ENCODE peak calls at places on chromosomes 7 and 10, in ten cellular contexts. I is cardiac muscle cell; U is heart right ventricle; B is GM23248; L is Peyer's patch; T is CD4-positive, CD25-positive, alpha-beta regulatory T cell; V is right lobe of liver; A is lung; Q is hepatocyte; X is GM12878. W is an unnamed sample.

GRCh38 chr10:501596-501995 is 187.9 kb downstream of the DIP2C start:
- DNase-seq in I (peak; percentile 38), U (no peak), B (no peak), L (peak; percentile 36), T (no peak), V (no peak), A (no peak), Q (no peak), X (no peak), W (no peak)

GRCh38 chr7:29811597-29811996 is 5.3 kb downstream of the WIPF3 start:
- DNase-seq in I (no peak), U (no peak), B (no peak), L (no peak), T (no peak), V (no peak), A (no peak), Q (peak; percentile 35), X (no peak), W (no peak)

GRCh38 chr10:12719365-12719764 is 282.1 kb downstream of the CCDC3 start:
- DNase-seq in I (peak; percentile 61), U (no peak), B (peak; percentile 56), L (peak; percentile 59), T (no peak), V (no peak), A (peak; percentile 33), Q (no peak), X (no peak), W (peak; percentile 78)

GRCh38 chr10:784759-785538 is 95.5 kb upstream of the DIP2C start:
- DNase-seq in I (peak; percentile 67), U (peak; percentile 33), B (peak; percentile 96), L (peak; percentile 69), T (no peak), V (peak; percentile 44), A (peak; percentile 52), Q (peak; percentile 86), X (no peak), W (peak; percentile 54)

GRCh38 chr7:11753441-11753840 is 78.6 kb downstream of the THSD7A start:
- DNase-seq in I (peak; percentile 3), U (no peak), B (no peak), L (no peak), T (no peak), V (no peak), A (no peak), Q (no peak), X (no peak), W (no peak)

GRCh38 chr10:63083904-63084689 is 49.0 kb upstream of the NRBF2 start:
- DNase-seq in I (peak; percentile 94), U (peak; percentile 61), B (peak; percentile 87), L (peak; percentile 74), T (no peak), V (peak; percentile 74), A (peak; percentile 48), Q (peak; percentile 76), X (peak; percentile 38), W (peak; percentile 69)

GRCh38 chr7:29976265-29976664 is 13.3 kb downstream of the SCRN1 start:
- DNase-seq in I (peak; percentile 62), U (no peak), B (peak; percentile 22), L (no peak), T (no peak), V (no peak), A (no peak), Q (no peak), X (no peak), W (no peak)

GRCh38 chr7:22356855-22357310 is at the start of gene RAPGEF5:
- DNase-seq in I (no peak), U (no peak), B (peak; percentile 51), L (peak; percentile 64), T (no peak), V (peak; percentile 85), A (no peak), Q (peak; percentile 80), X (no peak), W (no peak)

GRCh38 chr7:45712872-45713668 is 138.9 kb downstream of the ADCY1 start:
- DNase-seq in I (no peak), U (no peak), B (no peak), L (no peak), T (no peak), V (peak; percentile 28), A (peak; percentile 17), Q (peak; percentile 3), X (no peak), W (no peak)

GRCh38 chr7:158655931-158656441 is 48.6 kb downstream of the NCAPG2 start:
- DNase-seq in I (no peak), U (no peak), B (no peak), L (no peak), T (peak; percentile 13), V (no peak), A (no peak), Q (no peak), X (peak; percentile 91), W (no peak)

GRCh38 chr7:21135437-21135836 is 292.4 kb upstream of the SP4 start:
- DNase-seq in I (no peak), U (no peak), B (no peak), L (no peak), T (no peak), V (no peak), A (no peak), Q (peak; percentile 8), X (no peak), W (no peak)

GRCh38 chr10:32253300-32253699 is 93.7 kb downstream of the EPC1 start:
- DNase-seq in I (no peak), U (no peak), B (peak; percentile 73), L (peak; percentile 77), T (no peak), V (no peak), A (no peak), Q (peak; percentile 67), X (no peak), W (no peak)

GRCh38 chr10:29689001-29689400 is 54.2 kb upstream of the SVIL start:
- DNase-seq in I (peak; percentile 66), U (no peak), B (peak; percentile 80), L (no peak), T (no peak), V (no peak), A (no peak), Q (no peak), X (no peak), W (no peak)

GRCh38 chr7:89334785-89335184 is 539.2 kb upstream of the TEX47 start:
- DNase-seq in I (no peak), U (no peak), B (no peak), L (no peak), T (no peak), V (no peak), A (no peak), Q (no peak), X (no peak), W (no peak)

GRCh38 chr7:123748171-123748733 is 551 bp downstream of the WASL start:
- DNase-seq in I (peak; percentile 45), U (peak; percentile 23), B (peak; percentile 76), L (peak; percentile 71), T (no peak), V (peak; percentile 55), A (no peak), Q (peak; percentile 68), X (no peak), W (peak; percentile 70)

GRCh38 chr10:110077436-110078120 is 69.8 kb downstream of the ADD3 start:
- DNase-seq in I (peak; percentile 79), U (no peak), B (peak; percentile 81), L (no peak), T (no peak), V (no peak), A (no peak), Q (no peak), X (no peak), W (no peak)

GRCh38 chr7:83850941-83851340 is 202.0 kb upstream of the SEMA3E start:
- DNase-seq in I (no peak), U (no peak), B (no peak), L (no peak), T (no peak), V (no peak), A (no peak), Q (no peak), X (no peak), W (no peak)

GRCh38 chr10:49080965-49081364 is 34.4 kb downstream of the VSTM4 start:
- DNase-seq in I (no peak), U (no peak), B (no peak), L (no peak), T (no peak), V (peak; percentile 92), A (no peak), Q (no peak), X (no peak), W (no peak)
- H3K27me3 ChIP-seq in I (no peaks in the 10 kb centered on the region), U (no peaks in the 10 kb centered on the region), B (no peaks in the 10 kb centered on the region), L (no peaks in the 10 kb centered on the region), T (no peaks in the 10 kb centered on the region), V (no peaks in the 10 kb centered on the region), A (no peaks in the 10 kb centered on the region), Q (no peaks in the 10 kb centered on the region), X (no peaks in the 10 kb centered on the region), W (no peaks in the 10 kb centered on the region)

DNA sequence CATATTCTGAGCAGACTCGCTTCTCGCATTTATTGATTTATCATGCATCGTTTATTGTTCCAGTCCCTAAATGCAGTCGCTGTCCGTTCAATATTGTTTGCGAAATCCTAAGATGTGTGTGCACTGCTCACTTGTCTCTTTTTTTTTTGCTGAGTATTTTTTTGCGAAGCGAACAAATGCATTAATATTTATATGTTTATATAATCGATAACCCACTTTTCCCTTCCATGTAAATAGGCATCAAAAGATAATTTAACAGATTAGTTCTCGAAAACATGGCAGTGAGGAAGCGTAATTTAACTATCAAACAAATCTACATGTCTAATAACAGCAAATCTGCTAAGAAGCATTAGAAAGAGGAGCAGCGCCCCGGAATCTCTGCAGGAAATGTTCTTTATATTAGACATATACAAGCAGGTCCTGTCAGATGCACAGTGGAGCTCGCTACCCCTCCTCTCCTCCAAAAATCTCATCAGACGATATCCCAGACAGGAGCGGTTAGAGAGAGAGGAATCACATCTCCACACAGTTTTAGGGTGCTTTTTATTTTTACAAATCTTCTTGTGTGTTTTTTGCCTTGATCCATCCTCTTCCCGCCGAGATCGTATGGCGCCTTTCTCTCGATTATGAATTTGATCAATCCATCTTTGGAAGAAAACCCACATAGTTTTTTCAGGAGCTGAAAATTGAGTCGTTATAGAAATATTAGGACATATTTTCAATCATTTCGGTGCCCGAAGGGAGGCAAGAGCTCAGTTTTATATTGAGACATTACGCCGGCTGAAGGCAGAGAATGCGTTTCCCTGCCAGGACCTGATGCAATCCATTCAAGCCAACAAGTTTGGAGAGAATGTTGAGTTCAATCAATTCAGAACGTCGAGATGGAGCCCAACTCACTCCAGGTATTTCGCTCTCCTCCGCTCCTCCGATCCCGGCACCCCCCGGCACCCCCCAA is at the start of gene ARID5B:
- DNase-seq in I (peak; percentile 77), U (peak; percentile 54), B (peak; percentile 83), L (peak; percentile 86), T (peak; percentile 38), V (peak; percentile 67), A (peak; percentile 37), Q (peak; percentile 67), X (no peak), W (no peak)
- H3K4me1 ChIP-seq in I (peaks cover 3% of the 10 kb centered on the region), U (peaks cover 6% of the 10 kb centered on the region), B (peaks cover 37% of the 10 kb centered on the region), L (peaks cover 12% of the 10 kb centered on the region), T (peaks cover 62% of the 10 kb centered on the region), V (no peaks in the 10 kb centered on the region), A (peaks cover 1% of the 10 kb centered on the region), Q (peaks cover 29% of the 10 kb centered on the region), X (peaks cover 37% of the 10 kb centered on the region), W (peaks cover 19% of the 10 kb centered on the region)

GRCh38 chr7:150978136-150978789 is at the start of gene KCNH2:
- DNase-seq in I (no peak), U (peak; percentile 59), B (no peak), L (no peak), T (peak; percentile 26), V (no peak), A (no peak), Q (peak; percentile 73), X (no peak), W (no peak)
- H3K27me3 ChIP-seq in I (no peaks in the 10 kb centered on the region), U (peaks cover 57% of the 10 kb centered on the region), B (peaks cover 48% of the 10 kb centered on the region), L (no peaks in the 10 kb centered on the region), T (peaks cover 15% of the 10 kb centered on the region), V (no peaks in the 10 kb centered on the region), A (peaks cover 6% of the 10 kb centered on the region), Q (peaks cover 31% of the 10 kb centered on the region), X (peaks cover 7% of the 10 kb centered on the region), W (no peaks in the 10 kb centered on the region)

GRCh38 chr10:124739996-124740373 is 4.2 kb downstream of the FAM53B start:
- DNase-seq in I (no peak), U (no peak), B (no peak), L (no peak), T (no peak), V (no peak), A (peak; percentile 20), Q (peak; percentile 28), X (no peak), W (no peak)
- H3K4me1 ChIP-seq in I (peaks cover 41% of the 10 kb centered on the region), U (peaks cover 56% of the 10 kb centered on the region), B (peaks cover 37% of the 10 kb centered on the region), L (peaks cover 74% of the 10 kb centered on the region), T (peaks cover 84% of the 10 kb centered on the region), V (peaks cover 25% of the 10 kb centered on the region), A (peaks cover 35% of the 10 kb centered on the region), Q (peaks cover 66% of the 10 kb centered on the region), X (peaks cover 51% of the 10 kb centered on the region), W (peaks cover 69% of the 10 kb centered on the region)

W was measured in tibial artery.